ENCODE peak calls at places on chromosomes 13 and 19, in eight cellular contexts. One of them, this sample, is unnamed.

GRCh38 chr13:64934569-64935362 is 2295.4 kb downstream of the PCDH9 start:
- DNase-seq in suprapubic skin: no peak
- DNase-seq in left ventricle myocardium inferior: no peak
- DNase-seq in body of pancreas: no peak
- DNase-seq in pancreas: no peak
- DNase-seq in K562: no peak
- DNase-seq in heart right ventricle: no peak
- DNase-seq in BE2C: no peak
- DNase-seq in this sample: no peak

GRCh38 chr19:18611327-18612050 is 1.2 kb upstream of the TMEM59L start:
- DNase-seq in suprapubic skin: no peak
- DNase-seq in left ventricle myocardium inferior: no peak
- DNase-seq in body of pancreas: no peak
- DNase-seq in pancreas: no peak
- DNase-seq in K562: peak; percentile 71
- DNase-seq in heart right ventricle: no peak
- DNase-seq in BE2C: no peak
- DNase-seq in this sample: peak; percentile 76

GRCh38 chr19:48975947-48976847 is 11.1 kb downstream of the FTL start:
- DNase-seq in suprapubic skin: no peak
- DNase-seq in left ventricle myocardium inferior: no peak
- DNase-seq in body of pancreas: no peak
- DNase-seq in pancreas: no peak
- DNase-seq in K562: peak; percentile 53
- DNase-seq in heart right ventricle: no peak
- DNase-seq in BE2C: peak; percentile 71
- DNase-seq in this sample: peak; percentile 93

GRCh38 chr13:50323440-50324070 is 308.3 kb downstream of the KCNRG start:
- DNase-seq in suprapubic skin: no peak
- DNase-seq in left ventricle myocardium inferior: no peak
- DNase-seq in body of pancreas: no peak
- DNase-seq in pancreas: no peak
- DNase-seq in K562: no peak
- DNase-seq in heart right ventricle: no peak
- DNase-seq in BE2C: no peak
- DNase-seq in this sample: no peak

GRCh38 chr19:29497241-29497640 is 28.6 kb upstream of the VSTM2B start:
- DNase-seq in suprapubic skin: no peak
- DNase-seq in left ventricle myocardium inferior: no peak
- DNase-seq in body of pancreas: no peak
- DNase-seq in pancreas: no peak
- DNase-seq in K562: no peak
- DNase-seq in heart right ventricle: no peak
- DNase-seq in BE2C: no peak
- DNase-seq in this sample: no peak

GRCh38 chr19:13768510-13768909 is 4.2 kb downstream of the MRI1 start:
- DNase-seq in suprapubic skin: no peak
- DNase-seq in left ventricle myocardium inferior: no peak
- DNase-seq in body of pancreas: no peak
- DNase-seq in pancreas: peak; percentile 81
- DNase-seq in K562: no peak
- DNase-seq in heart right ventricle: no peak
- DNase-seq in BE2C: no peak
- DNase-seq in this sample: no peak

GRCh38 chr13:113458218-113459065 is 5.2 kb upstream of the ADPRHL1 start:
- DNase-seq in suprapubic skin: no peak
- DNase-seq in left ventricle myocardium inferior: no peak
- DNase-seq in body of pancreas: no peak
- DNase-seq in pancreas: peak; percentile 55
- DNase-seq in K562: peak; percentile 20
- DNase-seq in heart right ventricle: no peak
- DNase-seq in BE2C: peak; percentile 83
- DNase-seq in this sample: peak; percentile 59

GRCh38 chr13:113736258-113736731 is 22.7 kb upstream of the TMEM255B start:
- DNase-seq in suprapubic skin: no peak
- DNase-seq in left ventricle myocardium inferior: no peak
- DNase-seq in body of pancreas: no peak
- DNase-seq in pancreas: peak; percentile 43
- DNase-seq in K562: no peak
- DNase-seq in heart right ventricle: no peak
- DNase-seq in BE2C: peak; percentile 5
- DNase-seq in this sample: no peak

GRCh38 chr13:45413826-45414312 is 4.3 kb downstream of the SLC25A30 start:
- DNase-seq in suprapubic skin: no peak
- DNase-seq in left ventricle myocardium inferior: no peak
- DNase-seq in body of pancreas: no peak
- DNase-seq in pancreas: no peak
- DNase-seq in K562: no peak
- DNase-seq in heart right ventricle: no peak
- DNase-seq in BE2C: no peak
- DNase-seq in this sample: no peak

GRCh38 chr19:39401549-39402416 is 4.9 kb upstream of the ZFP36 start:
- DNase-seq in suprapubic skin: no peak
- DNase-seq in left ventricle myocardium inferior: no peak
- DNase-seq in body of pancreas: peak; percentile 56
- DNase-seq in pancreas: peak; percentile 72
- DNase-seq in K562: no peak
- DNase-seq in heart right ventricle: peak; percentile 31
- DNase-seq in BE2C: peak; percentile 38
- DNase-seq in this sample: no peak

GRCh38 chr13:100506154-100506553 is 82.4 kb downstream of the GGACT start:
- DNase-seq in suprapubic skin: no peak
- DNase-seq in left ventricle myocardium inferior: no peak
- DNase-seq in body of pancreas: no peak
- DNase-seq in pancreas: no peak
- DNase-seq in K562: no peak
- DNase-seq in heart right ventricle: no peak
- DNase-seq in BE2C: no peak
- DNase-seq in this sample: no peak

GRCh38 chr13:43006893-43007631 is 15.0 kb upstream of the EPSTI1 start:
- DNase-seq in suprapubic skin: no peak
- DNase-seq in left ventricle myocardium inferior: no peak
- DNase-seq in body of pancreas: no peak
- DNase-seq in pancreas: no peak
- DNase-seq in K562: no peak
- DNase-seq in heart right ventricle: no peak
- DNase-seq in BE2C: no peak
- DNase-seq in this sample: no peak

GRCh38 chr13:59823495-59823894 is 340.2 kb downstream of the DIAPH3 start:
- DNase-seq in suprapubic skin: no peak
- DNase-seq in left ventricle myocardium inferior: no peak
- DNase-seq in body of pancreas: no peak
- DNase-seq in pancreas: no peak
- DNase-seq in K562: no peak
- DNase-seq in heart right ventricle: no peak
- DNase-seq in BE2C: no peak
- DNase-seq in this sample: no peak

GRCh38 chr13:109427695-109428094 is 358.7 kb downstream of the IRS2 start:
- DNase-seq in suprapubic skin: no peak
- DNase-seq in left ventricle myocardium inferior: no peak
- DNase-seq in body of pancreas: no peak
- DNase-seq in pancreas: no peak
- DNase-seq in K562: no peak
- DNase-seq in heart right ventricle: no peak
- DNase-seq in BE2C: no peak
- DNase-seq in this sample: peak; percentile 9

GRCh38 chr19:38284422-38284821 is 19.6 kb upstream of the C19orf33 start:
- DNase-seq in suprapubic skin: no peak
- DNase-seq in left ventricle myocardium inferior: no peak
- DNase-seq in body of pancreas: no peak
- DNase-seq in pancreas: no peak
- DNase-seq in K562: no peak
- DNase-seq in heart right ventricle: no peak
- DNase-seq in BE2C: no peak
- DNase-seq in this sample: no peak

GRCh38 chr13:113489549-113490495 is 689 bp downstream of the DCUN1D2 start:
- DNase-seq in suprapubic skin: no peak
- DNase-seq in left ventricle myocardium inferior: no peak
- DNase-seq in body of pancreas: peak; percentile 35
- DNase-seq in pancreas: peak; percentile 83
- DNase-seq in K562: peak; percentile 39
- DNase-seq in heart right ventricle: no peak
- DNase-seq in BE2C: peak; percentile 42
- DNase-seq in this sample: peak; percentile 54

GRCh38 chr19:32091196-32091595 is 254.2 kb upstream of the ZNF507 start:
- DNase-seq in suprapubic skin: no peak
- DNase-seq in left ventricle myocardium inferior: no peak
- DNase-seq in body of pancreas: no peak
- DNase-seq in pancreas: no peak
- DNase-seq in K562: no peak
- DNase-seq in heart right ventricle: no peak
- DNase-seq in BE2C: no peak
- DNase-seq in this sample: no peak

GRCh38 chr19:47190167-47190727 is 40.8 kb downstream of the BBC3 start:
- DNase-seq in suprapubic skin: no peak
- DNase-seq in left ventricle myocardium inferior: peak; percentile 21
- DNase-seq in body of pancreas: peak; percentile 74
- DNase-seq in pancreas: peak; percentile 59
- DNase-seq in K562: peak; percentile 26
- DNase-seq in heart right ventricle: peak; percentile 35
- DNase-seq in BE2C: no peak
- DNase-seq in this sample: no peak

GRCh38 chr13:114249062-114249461 is 14.4 kb downstream of the CDC16 start:
- DNase-seq in suprapubic skin: no peak
- DNase-seq in left ventricle myocardium inferior: no peak
- DNase-seq in body of pancreas: no peak
- DNase-seq in pancreas: no peak
- DNase-seq in K562: no peak
- DNase-seq in heart right ventricle: no peak
- DNase-seq in BE2C: no peak
- DNase-seq in this sample: no peak

GRCh38 chr19:28943651-28944050 is 269.3 kb downstream of the UQCRFS1 start:
- DNase-seq in suprapubic skin: no peak
- DNase-seq in left ventricle myocardium inferior: no peak
- DNase-seq in body of pancreas: no peak
- DNase-seq in pancreas: no peak
- DNase-seq in K562: peak; percentile 44
- DNase-seq in heart right ventricle: no peak
- DNase-seq in BE2C: no peak
- DNase-seq in this sample: peak; percentile 53

GRCh38 chr19:50663280-50663790 is 14.1 kb downstream of the C19orf81 start:
- DNase-seq in suprapubic skin: no peak
- DNase-seq in left ventricle myocardium inferior: no peak
- DNase-seq in body of pancreas: no peak
- DNase-seq in pancreas: no peak
- DNase-seq in K562: peak; percentile 54
- DNase-seq in heart right ventricle: no peak
- DNase-seq in BE2C: peak; percentile 48
- DNase-seq in this sample: no peak
- TF ChIP-seq CTCF in suprapubic skin: no peak
- TF ChIP-seq CTCF in left ventricle myocardium inferior: no peak
- TF ChIP-seq CTCF in body of pancreas: no peak
- TF ChIP-seq CTCF in pancreas: no peak
- TF ChIP-seq CTCF in K562: peak; percentile 26
- TF ChIP-seq CTCF in heart right ventricle: no peak
- TF ChIP-seq CTCF in BE2C: peak; percentile 59
- TF ChIP-seq CTCF in this sample: no peak

GRCh38 chr13:36329355-36329754 is 16.8 kb downstream of the SPART start:
- DNase-seq in suprapubic skin: no peak
- DNase-seq in left ventricle myocardium inferior: no peak
- DNase-seq in body of pancreas: no peak
- DNase-seq in pancreas: no peak
- DNase-seq in K562: no peak
- DNase-seq in heart right ventricle: no peak
- DNase-seq in BE2C: no peak
- DNase-seq in this sample: no peak
- H3K36me3 ChIP-seq in suprapubic skin: peaks cover 62% of the 10 kb centered on the region
- H3K36me3 ChIP-seq in left ventricle myocardium inferior: peaks cover 67% of the 10 kb centered on the region
- H3K36me3 ChIP-seq in body of pancreas: peaks cover 11% of the 10 kb centered on the region
- H3K36me3 ChIP-seq in pancreas: no peaks in the 10 kb centered on the region
- H3K36me3 ChIP-seq in K562: peaks cover 55% of the 10 kb centered on the region
- H3K36me3 ChIP-seq in heart right ventricle: peaks cover 72% of the 10 kb centered on the region
- H3K36me3 ChIP-seq in BE2C: peaks cover 6% of the 10 kb centered on the region
- H3K36me3 ChIP-seq in this sample: peaks cover 13% of the 10 kb centered on the region

GRCh38 chr19:15519433-15519976 is 11.2 kb downstream of the CYP4F22 start:
- DNase-seq in suprapubic skin: no peak
- DNase-seq in left ventricle myocardium inferior: no peak
- DNase-seq in body of pancreas: no peak
- DNase-seq in pancreas: no peak
- DNase-seq in K562: no peak
- DNase-seq in heart right ventricle: no peak
- DNase-seq in BE2C: no peak
- DNase-seq in this sample: no peak
- TF ChIP-seq CTCF in suprapubic skin: no peak
- TF ChIP-seq CTCF in left ventricle myocardium inferior: no peak
- TF ChIP-seq CTCF in body of pancreas: no peak
- TF ChIP-seq CTCF in pancreas: no peak
- TF ChIP-seq CTCF in K562: no peak
- TF ChIP-seq CTCF in heart right ventricle: no peak
- TF ChIP-seq CTCF in BE2C: no peak
- TF ChIP-seq CTCF in this sample: no peak

DNA sequence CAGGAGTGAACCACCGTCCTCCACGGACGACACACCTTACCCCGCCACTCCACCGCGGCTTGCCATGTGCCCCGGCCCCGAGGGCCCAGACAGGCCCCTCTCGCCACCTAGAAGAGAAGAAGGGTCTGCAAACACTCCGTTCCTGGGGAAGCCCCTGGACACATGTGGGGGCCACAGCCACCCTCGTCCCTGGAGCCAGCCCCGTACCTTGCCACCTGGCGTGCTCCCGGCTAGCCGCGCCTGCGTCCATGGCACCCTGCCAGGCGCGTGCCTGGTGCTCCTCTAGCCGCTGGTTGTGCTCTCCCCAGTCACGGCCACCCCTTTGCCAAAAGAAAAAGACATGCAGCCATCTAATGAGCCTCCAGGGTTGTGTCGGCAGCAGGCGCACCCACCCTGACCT is 19.9 kb upstream of the TINCR start:
- DNase-seq in suprapubic skin: no peak
- DNase-seq in left ventricle myocardium inferior: no peak
- DNase-seq in body of pancreas: no peak
- DNase-seq in pancreas: no peak
- DNase-seq in K562: no peak
- DNase-seq in heart right ventricle: no peak
- DNase-seq in BE2C: no peak
- DNase-seq in this sample: no peak
- H3K36me3 ChIP-seq in suprapubic skin: peaks cover 66% of the 10 kb centered on the region
- H3K36me3 ChIP-seq in left ventricle myocardium inferior: peaks cover 69% of the 10 kb centered on the region
- H3K36me3 ChIP-seq in body of pancreas: peaks cover 35% of the 10 kb centered on the region
- H3K36me3 ChIP-seq in pancreas: peaks cover 31% of the 10 kb centered on the region
- H3K36me3 ChIP-seq in K562: peaks cover 85% of the 10 kb centered on the region
- H3K36me3 ChIP-seq in heart right ventricle: peaks cover 76% of the 10 kb centered on the region
- H3K36me3 ChIP-seq in BE2C: peaks cover 66% of the 10 kb centered on the region
- H3K36me3 ChIP-seq in this sample: peaks cover 16% of the 10 kb centered on the region

DNA sequence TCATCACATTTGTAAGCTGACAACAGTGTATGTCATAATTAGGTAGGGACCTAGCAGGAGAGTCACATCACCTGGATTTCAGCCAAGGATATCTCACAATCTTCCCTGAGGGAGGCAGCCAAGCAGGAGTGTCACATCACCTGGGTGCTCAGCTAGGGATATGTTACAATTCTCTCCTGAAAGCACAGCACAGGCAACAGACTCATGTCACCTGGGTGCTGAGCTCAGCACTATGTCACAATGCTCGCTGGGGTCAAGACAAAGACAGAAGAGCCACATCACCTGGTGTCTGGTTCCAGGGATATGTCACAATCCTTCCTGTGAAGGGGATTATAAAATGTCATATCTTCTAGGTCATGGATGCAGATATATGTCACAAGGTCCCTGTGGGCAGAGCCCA is 123.7 kb downstream of the ZNF675 start:
- DNase-seq in suprapubic skin: no peak
- DNase-seq in left ventricle myocardium inferior: no peak
- DNase-seq in body of pancreas: no peak
- DNase-seq in pancreas: no peak
- DNase-seq in K562: no peak
- DNase-seq in heart right ventricle: no peak
- DNase-seq in BE2C: no peak
- DNase-seq in this sample: no peak
- TF ChIP-seq CTCF in suprapubic skin: no peak
- TF ChIP-seq CTCF in left ventricle myocardium inferior: no peak
- TF ChIP-seq CTCF in body of pancreas: no peak
- TF ChIP-seq CTCF in pancreas: no peak
- TF ChIP-seq CTCF in K562: no peak
- TF ChIP-seq CTCF in heart right ventricle: no peak
- TF ChIP-seq CTCF in BE2C: no peak
- TF ChIP-seq CTCF in this sample: no peak

This sample was measured in GM23338.